ENCODE peak calls at places on chromosomes 13 and 19, in six cellular contexts. M, O, B, K, R and Z are unnamed samples.

GRCh38 chr13:81017525-81018152 is 676.7 kb upstream of the SPRY2 start:
- DNase-seq in K (no peak), B (no peak), M (no peak), R (no peak), O (no peak), Z (peak)

GRCh38 chr13:93889430-93889829 is 590.1 kb downstream of the DCT start:
- DNase-seq in O (no peak), R (no peak), K (no peak), M (no peak), B (no peak), Z (no peak)

GRCh38 chr13:46948338-46948737 is 51.5 kb upstream of the HTR2A start:
- DNase-seq in B (no peak), M (no peak), R (no peak), O (no peak), K (no peak), Z (no peak)

GRCh38 chr13:31756346-31756745 is 17.0 kb downstream of the RXFP2 start:
- DNase-seq in M (no peak), B (no peak), K (no peak), O (no peak), R (no peak), Z (peak)

GRCh38 chr19:57583521-57584416 is at the start of gene ZIK1:
- DNase-seq in B (peak), O (peak), K (peak), R (peak), M (peak), Z (no peak)

GRCh38 chr19:13842294-13843103 is 34.4 kb upstream of the NANOS3 start:
- DNase-seq in M (peak), O (peak), B (peak), K (peak), R (peak), Z (no peak)

GRCh38 chr19:48006762-48007161 is 12.3 kb downstream of the ELSPBP1 start:
- DNase-seq in B (no peak), R (no peak), O (no peak), K (no peak), M (no peak), Z (no peak)

GRCh38 chr19:48506138-48506733 is 5.4 kb downstream of the LMTK3 start:
- DNase-seq in B (no peak), O (no peak), M (no peak), R (no peak), K (no peak), Z (no peak)

GRCh38 chr13:31891472-31891871 is 140.1 kb upstream of the FRY start:
- DNase-seq in B (no peak), O (peak), K (peak), M (no peak), R (no peak), Z (no peak)

GRCh38 chr13:30882996-30883766 is 22.9 kb upstream of the MEDAG start:
- DNase-seq in O (no peak), M (no peak), R (no peak), B (peak), K (no peak), Z (no peak)

GRCh38 chr19:28472843-28473242 is 740.1 kb downstream of the UQCRFS1 start:
- DNase-seq in K (no peak), O (no peak), B (peak), R (peak), M (no peak), Z (no peak)

GRCh38 chr19:6060600-6061391 is 49.5 kb downstream of the RFX2 start:
- DNase-seq in B (peak), O (no peak), R (no peak), K (no peak), M (no peak), Z (peak)

GRCh38 chr13:23557043-23557442 is 13.2 kb upstream of the TNFRSF19 start:
- DNase-seq in O (no peak), M (no peak), B (no peak), R (no peak), K (no peak), Z (no peak)

GRCh38 chr19:7872306-7873204 is 1.6 kb downstream of the PRR36 start:
- DNase-seq in K (no peak), M (no peak), B (no peak), O (no peak), R (no peak), Z (no peak)

GRCh38 chr19:30448386-30449130 is 76.4 kb downstream of the ZNF536 start:
- DNase-seq in M (no peak), R (no peak), B (no peak), K (peak), O (no peak), Z (no peak)

GRCh38 chr19:9877775-9878510 is 42.8 kb downstream of the PIN1 start:
- DNase-seq in K (no peak), M (no peak), B (no peak), O (no peak), R (no peak), Z (no peak)

GRCh38 chr19:2016041-2016807 is 710 bp upstream of the BTBD2 start:
- DNase-seq in B (peak), R (peak), O (peak), K (peak), M (peak), Z (peak)

GRCh38 chr13:41019027-41019487 is at the start of gene ELF1:
- DNase-seq in M (no peak), O (peak), R (peak), K (peak), B (no peak), Z (peak)
- TF ChIP-seq POLR2A in M (no peak), O (no peak), R (no peak), K (no peak), B (no peak), Z (no peak)

GRCh38 chr19:50315773-50316448 is 13.3 kb downstream of the KCNC3 start:
- DNase-seq in M (no peak), K (peak), O (no peak), B (no peak), R (no peak), Z (peak)
- TF ChIP-seq POLR2A in M (no peak), K (no peak), O (no peak), B (no peak), R (no peak), Z (no peak)

GRCh38 chr19:18596752-18597157 is 8.2 kb downstream of the REX1BD start:
- DNase-seq in O (peak), R (peak), K (no peak), B (no peak), M (no peak), Z (peak)

GRCh38 chr19:18591735-18592385 is 3.3 kb downstream of the REX1BD start:
- DNase-seq in R (no peak), K (no peak), M (no peak), O (no peak), B (no peak), Z (no peak)

GRCh38 chr19:18593367-18594095 is 4.9 kb downstream of the REX1BD start:
- DNase-seq in R (no peak), K (peak), O (no peak), M (no peak), B (no peak), Z (no peak)

GRCh38 chr19:18594824-18595373 is 6.3 kb downstream of the REX1BD start:
- DNase-seq in K (no peak), M (no peak), R (no peak), O (no peak), B (no peak), Z (no peak)

DNA sequence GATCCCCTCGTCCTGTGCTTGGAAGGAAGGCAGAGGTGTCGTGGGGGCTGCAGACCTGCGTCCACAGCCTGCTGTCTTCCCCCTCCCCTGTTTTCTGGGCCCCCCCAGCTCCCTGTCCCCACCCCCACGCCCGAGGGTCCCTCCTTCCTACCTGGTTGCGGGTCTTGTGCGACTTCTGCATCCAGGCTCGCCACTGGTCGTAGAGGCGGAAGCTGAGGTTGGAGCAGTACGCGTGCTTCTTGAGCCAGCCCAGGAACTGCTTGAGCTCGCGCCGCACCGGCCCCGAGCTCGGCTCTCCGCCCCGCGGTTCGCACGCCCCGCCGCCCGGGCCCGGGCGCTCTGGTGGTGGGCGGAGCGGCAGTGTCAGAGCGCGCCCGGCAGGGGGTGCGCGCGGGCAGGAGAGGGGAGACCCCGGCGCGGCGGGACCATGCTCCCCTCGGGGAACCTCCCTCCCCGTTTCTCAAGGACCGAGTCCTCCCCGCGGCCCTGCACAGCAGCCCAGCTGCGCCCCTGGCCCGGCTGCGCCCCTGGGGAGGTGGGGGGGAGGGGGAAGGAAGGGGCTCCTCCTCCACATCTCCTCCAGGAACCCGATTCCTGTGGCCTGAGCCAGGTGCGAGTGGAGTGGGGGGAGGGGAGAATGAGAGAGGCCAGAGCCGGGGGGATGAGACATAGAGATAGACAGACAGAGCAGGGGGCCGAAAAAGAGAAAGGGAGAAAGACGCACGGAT is 5.7 kb downstream of the REX1BD start:
- DNase-seq in O (peak), R (peak), M (peak), K (peak), B (peak), Z (no peak)
- TF ChIP-seq POLR2A in O (no peak), R (no peak), M (no peak), K (no peak), B (no peak), Z (no peak)

GRCh38 chr13:26221721-26222522 is at the start of gene RNF6:
- DNase-seq in K (peak), O (peak), R (peak), B (peak), M (peak), Z (peak)
- TF ChIP-seq POLR2A in K (peak), O (peak), R (peak), B (no peak), M (peak), Z (peak)

DNA sequence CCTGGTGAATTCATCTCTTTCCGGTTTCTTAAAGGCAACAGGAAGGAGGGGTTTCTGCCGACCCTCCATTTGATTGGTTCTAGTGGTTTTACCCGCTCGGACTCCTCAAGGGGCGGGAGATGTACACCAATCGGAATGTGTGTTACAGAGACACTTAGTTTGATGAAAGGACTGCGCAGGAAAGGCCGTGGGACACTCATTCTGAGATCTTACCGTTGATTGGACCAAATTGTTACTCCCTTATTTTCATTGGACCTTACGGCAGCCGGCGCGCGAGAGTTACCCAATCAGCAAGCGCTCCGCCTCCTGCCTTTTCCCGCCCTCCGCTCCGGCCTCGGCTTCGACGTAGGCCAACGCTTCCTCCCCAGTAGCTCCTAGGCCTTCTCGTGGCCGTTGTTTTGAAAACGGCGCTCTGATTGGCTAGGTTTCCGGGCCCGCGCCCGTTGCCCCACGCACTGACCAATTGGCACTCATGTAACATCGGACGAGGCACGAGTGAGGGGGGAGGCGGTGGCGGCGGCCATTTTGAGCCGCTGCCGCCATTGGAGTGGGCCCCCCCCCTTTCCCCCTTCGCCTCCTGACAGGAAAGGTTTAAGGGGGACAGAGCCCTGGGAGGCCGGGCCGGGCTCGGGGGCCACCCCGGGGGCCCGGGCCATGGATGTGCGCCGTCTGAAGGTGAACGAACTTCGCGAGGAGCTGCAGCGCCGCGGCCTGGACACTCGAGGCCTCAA is at the start of gene HNRNPUL1:
- DNase-seq in M (peak), O (peak), K (peak), R (peak), B (peak), Z (peak)
- TF ChIP-seq POLR2A in M (peak), O (no peak), K (no peak), R (no peak), B (no peak), Z (peak)